ENCODE peak calls at places on chromosomes 16 and 17, in seven cellular contexts. O, B, K, Z, A, W and R are unnamed samples. For H3K9me3 and H3K36me3, the result is how much of the 10 kb centered on the place peaks cover.

GRCh38 chr17:80491478-80492342 is 15.3 kb upstream of the NPTX1 start:
- DNase-seq in O (no peak), B (no peak), K (no peak), Z (no peak), A (no peak), W (no peak), R (no peak)

GRCh38 chr16:66459878-66460277 is 32.8 kb downstream of the BEAN1 start:
- DNase-seq in O (no peak), B (no peak), K (no peak), Z (no peak), A (no peak), W (no peak), R (no peak)

GRCh38 chr17:412211-413015 is 59.8 kb upstream of the RPH3AL start:
- DNase-seq in O (peak), B (peak), K (peak), Z (no peak), A (no peak), W (no peak), R (no peak)

GRCh38 chr17:6603746-6604325 is 36.7 kb downstream of the KIAA0753 start:
- DNase-seq in O (no peak), B (no peak), K (peak), Z (no peak), A (no peak), W (no peak), R (no peak)

GRCh38 chr16:69040144-69040909 is 65.1 kb upstream of the HAS3 start:
- DNase-seq in O (peak), B (no peak), K (peak), Z (no peak), A (no peak), W (no peak), R (no peak)

GRCh38 chr17:57666198-57666870 is 78.8 kb downstream of the CCDC182 start:
- DNase-seq in O (no peak), B (no peak), K (no peak), Z (no peak), A (peak), W (no peak), R (no peak)

GRCh38 chr17:3557768-3558583 is at the start of gene TRPV3:
- DNase-seq in O (peak), B (peak), K (no peak), Z (no peak), A (peak), W (no peak), R (no peak)

GRCh38 chr17:7440113-7440822 is 956 bp downstream of the FGF11 start:
- DNase-seq in O (peak), B (peak), K (no peak), Z (peak), A (peak), W (peak), R (no peak)

GRCh38 chr16:78503501-78504110 is 404.2 kb downstream of the WWOX start:
- DNase-seq in O (peak), B (peak), K (peak), Z (no peak), A (no peak), W (no peak), R (peak)

GRCh38 chr16:35731341-35732040 is 2272.1 kb downstream of the TP53TG3F start:
- DNase-seq in O (no peak), B (no peak), K (no peak), Z (no peak), A (no peak), W (no peak), R (no peak)
- H3K9me3 ChIP-seq in O (under half), B (under half), K (under half), Z (under half), A (under half), W (under half), R (under half)

GRCh38 chr17:38509772-38510423 is 81.6 kb downstream of the ARHGAP23 start:
- DNase-seq in O (no peak), B (no peak), K (no peak), Z (peak), A (no peak), W (no peak), R (no peak)

GRCh38 chr17:38509008-38509771 is 80.9 kb downstream of the ARHGAP23 start:
- DNase-seq in O (peak), B (peak), K (peak), Z (peak), A (peak), W (peak), R (no peak)

GRCh38 chr17:38507921-38508569 is 79.8 kb downstream of the ARHGAP23 start:
- DNase-seq in O (no peak), B (no peak), K (no peak), Z (no peak), A (no peak), W (no peak), R (no peak)

GRCh38 chr17:38508570-38508950 is 80.3 kb downstream of the ARHGAP23 start:
- DNase-seq in O (no peak), B (no peak), K (no peak), Z (no peak), A (no peak), W (no peak), R (no peak)

DNA sequence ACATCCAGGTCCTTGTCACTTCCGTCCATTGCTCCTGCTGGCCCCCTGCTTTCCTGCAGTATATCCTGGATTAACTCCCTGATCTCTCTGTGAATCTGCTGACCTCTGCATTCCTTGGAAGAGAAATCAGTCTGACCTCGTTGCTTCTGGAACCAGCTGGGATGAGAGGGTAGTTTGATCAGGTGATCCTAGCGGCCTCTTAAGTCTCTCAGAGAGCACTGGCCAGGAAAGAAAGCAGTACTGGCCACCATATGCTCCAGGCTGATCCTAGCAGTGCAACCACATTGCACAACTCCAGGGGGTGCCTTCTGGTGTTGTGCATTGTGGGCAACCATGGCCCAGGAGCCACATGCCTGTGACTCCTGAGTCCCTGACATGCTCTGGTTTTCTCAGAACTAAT is 79.2 kb downstream of the ARHGAP23 start:
- DNase-seq in O (no peak), B (no peak), K (no peak), Z (no peak), A (no peak), W (no peak), R (no peak)
- H3K36me3 ChIP-seq in O (under half), B (under half), K (under half), Z (half or more), A (under half), W (under half), R (under half)

GRCh38 chr16:31886227-31886626 is 12.6 kb downstream of the ZNF267 start:
- DNase-seq in O (no peak), B (no peak), K (no peak), Z (no peak), A (no peak), W (no peak), R (no peak)

GRCh38 chr16:31893824-31894223 is 20.2 kb downstream of the ZNF267 start:
- DNase-seq in O (no peak), B (no peak), K (no peak), Z (no peak), A (no peak), W (no peak), R (no peak)

GRCh38 chr16:31888735-31889134 is 15.1 kb downstream of the ZNF267 start:
- DNase-seq in O (no peak), B (no peak), K (no peak), Z (no peak), A (no peak), W (no peak), R (no peak)
- H3K9me3 ChIP-seq in O (under half), B (under half), K (under half), Z (under half), A (under half), W (under half), R (under half)

DNA sequence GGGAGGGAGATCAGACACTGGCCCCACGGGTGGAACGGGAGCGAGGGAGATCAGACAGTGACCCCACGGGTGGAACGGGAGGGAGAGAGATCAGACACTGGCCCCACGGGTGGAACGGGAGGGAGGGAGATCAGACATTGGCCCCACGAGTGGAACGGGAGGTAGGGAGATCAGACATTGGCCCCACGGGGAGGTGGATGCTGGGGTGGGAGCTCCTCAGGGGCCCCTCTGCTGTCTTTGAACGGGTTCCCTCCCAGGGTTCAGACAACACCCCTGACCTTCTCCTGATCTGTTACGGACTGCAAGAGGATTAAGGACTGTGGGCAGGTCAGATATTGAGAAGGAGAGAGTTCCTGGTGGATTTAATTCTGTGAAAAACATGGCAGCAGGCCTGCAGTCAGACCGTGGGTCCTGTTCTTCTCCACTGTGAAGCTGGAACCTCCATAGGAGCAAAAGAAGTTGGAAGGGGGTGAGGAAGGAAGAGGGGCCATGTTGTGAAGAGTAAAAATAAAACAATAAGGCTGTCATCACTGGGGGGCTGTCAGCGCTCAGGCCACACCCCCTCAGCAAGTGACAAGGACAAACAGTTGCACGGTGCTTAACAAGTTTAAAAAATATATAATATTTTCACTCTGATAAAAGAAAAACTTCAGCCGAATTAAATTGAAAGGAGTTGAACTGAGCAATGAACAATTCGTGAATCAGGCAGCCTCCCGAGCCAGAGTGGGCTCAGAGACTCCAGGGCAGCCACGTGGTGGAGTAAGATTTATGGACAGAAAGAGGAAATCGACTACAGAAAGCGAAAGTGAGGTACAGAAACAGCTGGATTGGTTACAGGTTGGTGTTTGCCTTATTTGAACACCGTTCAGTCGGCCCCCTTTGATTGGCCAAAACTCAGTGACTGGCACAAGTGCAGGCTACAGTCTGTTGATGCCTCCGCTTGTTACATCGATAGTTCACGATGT is 348.7 kb upstream of the TNRC6C start:
- DNase-seq in O (no peak), B (peak), K (no peak), Z (no peak), A (peak), W (no peak), R (no peak)
- H3K36me3 ChIP-seq in O (under half), B (under half), K (under half), Z (under half), A (under half), W (under half), R (under half)

GRCh38 chr17:52536466-52536865 is 378.0 kb upstream of the CA10 start:
- DNase-seq in O (no peak), B (no peak), K (no peak), Z (peak), A (no peak), W (peak), R (no peak)
- H3K9me3 ChIP-seq in O (under half), B (under half), K (under half), Z (under half), A (under half), W (under half), R (under half)

DNA sequence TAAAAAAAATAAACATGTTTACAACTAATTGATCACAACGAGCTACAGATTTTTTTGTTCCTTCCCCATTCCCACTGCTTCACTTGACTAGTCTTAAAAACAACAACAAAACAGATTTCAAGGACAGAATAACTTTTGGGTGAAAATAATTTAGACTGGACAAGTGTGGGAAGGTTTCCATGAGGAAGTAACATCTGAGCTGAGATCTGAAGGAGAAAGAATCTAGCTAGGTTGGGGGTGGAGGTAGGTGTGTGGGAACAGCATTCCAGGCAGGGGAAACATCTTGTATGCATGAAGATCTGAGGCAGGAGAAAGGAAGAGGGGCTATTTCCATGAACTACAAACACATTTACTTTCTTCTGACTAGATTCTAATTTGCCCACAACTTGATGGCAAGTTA is 9.2 kb downstream of the BRD7 start:
- DNase-seq in O (no peak), B (no peak), K (no peak), Z (no peak), A (no peak), W (no peak), R (no peak)
- H3K36me3 ChIP-seq in O (half or more), B (under half), K (under half), Z (half or more), A (under half), W (under half), R (under half)